ENCODE peak calls at places on chromosomes 1 and 21, in nine cellular contexts. U is fibroblast of mammary gland, V is left lung, P is omental fat pad, D is HFFc6, A is progenitor cell of endocrine pancreas, I is tibial nerve, Z is testis, W is neural progenitor cell. T is an unnamed sample.
A peak's percentile ranks its signal among the peaks of the same experiment; 100 is the strongest.

GRCh38 chr21:15826147-15826780 is 96.5 kb downstream of the USP25 start:
- DNase-seq in U (peak; percentile 64), V (no peak), P (no peak), D (peak; percentile 17), A (no peak), I (no peak), Z (peak; percentile 21), W (peak; percentile 52), T (no peak)

GRCh38 chr1:207007352-207008033 is 25.1 kb downstream of the C1orf116 start:
- DNase-seq in U (peak; percentile 80), V (no peak), P (no peak), D (peak; percentile 95), A (no peak), I (peak; percentile 23), Z (peak; percentile 82), W (peak; percentile 52), T (no peak)

GRCh38 chr1:16421201-16421600 is 16.0 kb downstream of the SPATA21 start:
- DNase-seq in U (no peak), V (no peak), P (no peak), D (no peak), A (no peak), I (no peak), Z (no peak), W (no peak), T (no peak)

GRCh38 chr1:26254404-26254803 is 20.4 kb downstream of the CEP85 start:
- DNase-seq in U (no peak), V (no peak), P (no peak), D (no peak), A (no peak), I (no peak), Z (no peak), W (no peak), T (no peak)

GRCh38 chr1:99571092-99571734 is 74.7 kb upstream of the PALMD start:
- DNase-seq in U (no peak), V (no peak), P (no peak), D (no peak), A (no peak), I (no peak), Z (no peak), W (no peak), T (no peak)

GRCh38 chr1:11817192-11817591 is 11.2 kb downstream of the CLCN6 start:
- DNase-seq in U (no peak), V (no peak), P (no peak), D (no peak), A (no peak), I (no peak), Z (no peak), W (no peak), T (no peak)

GRCh38 chr1:93360111-93360510 is 14.4 kb downstream of the DR1 start:
- DNase-seq in U (no peak), V (no peak), P (no peak), D (no peak), A (no peak), I (no peak), Z (no peak), W (no peak), T (no peak)

GRCh38 chr1:104921552-104921951 is 1171.9 kb downstream of the AMY1C start:
- DNase-seq in U (no peak), V (no peak), P (no peak), D (no peak), A (no peak), I (no peak), Z (no peak), W (no peak), T (no peak)

GRCh38 chr21:34545079-34545884 is 33.3 kb upstream of the KCNE1 start:
- DNase-seq in U (peak; percentile 44), V (no peak), P (no peak), D (peak; percentile 58), A (no peak), I (peak; percentile 27), Z (peak; percentile 19), W (peak; percentile 53), T (no peak)

GRCh38 chr1:64140596-64140995 is 62.8 kb upstream of the UBE2U start:
- DNase-seq in U (no peak), V (no peak), P (no peak), D (no peak), A (no peak), I (no peak), Z (no peak), W (no peak), T (no peak)

GRCh38 chr1:151839457-151840409 is at the start of gene C2CD4D:
- DNase-seq in U (no peak), V (peak; percentile 84), P (no peak), D (no peak), A (peak; percentile 62), I (no peak), Z (peak; percentile 85), W (peak; percentile 81), T (peak; percentile 58)
- TF ChIP-seq CTCF in U (no peak), V (no peak), P (no peak), D (no peak), A (no peak), I (no peak), Z (no peak), W (no peak), T (no peak)

DNA sequence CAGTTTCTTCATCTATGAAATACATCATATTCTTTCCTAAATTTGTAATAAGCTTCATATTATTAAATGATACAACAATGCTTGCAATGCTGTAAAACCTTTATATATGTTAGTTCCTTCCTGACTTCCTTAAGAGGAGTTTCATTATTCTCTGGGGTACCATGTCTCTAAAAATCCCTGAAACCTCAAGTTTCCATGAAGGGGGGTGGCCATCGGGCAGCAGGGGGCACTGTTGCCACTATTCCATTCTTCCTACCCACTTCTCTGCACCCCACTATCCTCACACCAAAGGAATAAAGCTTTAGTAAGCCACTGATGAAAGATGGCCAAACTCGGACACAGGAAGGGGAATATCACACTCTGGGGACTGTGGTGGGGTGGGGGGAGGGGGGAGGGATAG is 9.0 kb upstream of the DMRTB1 start:
- DNase-seq in U (no peak), V (no peak), P (no peak), D (no peak), A (no peak), I (no peak), Z (no peak), W (peak; percentile 29), T (peak; percentile 51)
- TF ChIP-seq CTCF in U (peak; percentile 45), V (no peak), P (no peak), D (peak; percentile 75), A (peak; percentile 25), I (no peak), Z (no peak), W (peak; percentile 63), T (peak; percentile 40)

GRCh38 chr21:36718951-36719501 is 20.1 kb downstream of the SIM2 start:
- DNase-seq in U (no peak), V (no peak), P (no peak), D (no peak), A (no peak), I (no peak), Z (no peak), W (no peak), T (peak; percentile 6)
- TF ChIP-seq CTCF in U (no peak), V (no peak), P (no peak), D (no peak), A (no peak), I (no peak), Z (no peak), W (no peak), T (no peak)

GRCh38 chr1:185158806-185159205 is 1.8 kb downstream of the SWT1 start:
- DNase-seq in U (peak; percentile 3), V (no peak), P (no peak), D (no peak), A (no peak), I (no peak), Z (no peak), W (no peak), T (no peak)

GRCh38 chr1:185155600-185156320 is 993 bp downstream of the TRMT1L start:
- DNase-seq in U (peak; percentile 58), V (no peak), P (no peak), D (peak; percentile 57), A (no peak), I (no peak), Z (no peak), W (peak; percentile 3), T (no peak)

GRCh38 chr1:185157599-185158469 is 867 bp downstream of the SWT1 start:
- DNase-seq in U (peak; percentile 30), V (no peak), P (no peak), D (no peak), A (no peak), I (peak; percentile 8), Z (no peak), W (peak; percentile 26), T (no peak)

GRCh38 chr1:185156321-185156853 is 366 bp downstream of the TRMT1L start:
- DNase-seq in U (no peak), V (peak; percentile 91), P (no peak), D (peak; percentile 0), A (no peak), I (peak; percentile 18), Z (no peak), W (no peak), T (no peak)

GRCh38 chr1:185156854-185157598 is at the start of the genes SWT1 and TRMT1L:
- DNase-seq in U (peak; percentile 98), V (peak; percentile 99), P (peak; percentile 98), D (peak; percentile 99), A (peak; percentile 93), I (peak; percentile 100), Z (peak; percentile 100), W (peak; percentile 99), T (peak; percentile 98)
- TF ChIP-seq CTCF in U (no peak), V (no peak), P (no peak), D (no peak), A (no peak), I (no peak), Z (no peak), W (no peak), T (no peak)

T was measured in glutamatergic neuron.